ENCODE peak calls at places on chromosomes 12 and 14, in seven cellular contexts. H is colonic mucosa; T is left kidney; Y is GM04504; S is central memory CD4-positive, alpha-beta T cell; I is SW 1271; R is right cardiac atrium. U is an unnamed sample.

GRCh38 chr12:109934026-109934425 is 34.0 kb downstream of the TCHP start:
- DNase-seq in I (no peak), R (no peak), H (no peak), Y (no peak), T (peak), S (no peak), U (no peak)

GRCh38 chr12:119964876-119965275 is 24.2 kb upstream of the BICDL1 start:
- DNase-seq in Y (no peak), T (no peak), H (no peak), I (no peak), R (no peak), S (no peak), U (no peak)

GRCh38 chr12:33676866-33677265 is 237.2 kb upstream of the SYT10 start:
- DNase-seq in H (no peak), R (no peak), T (no peak), S (no peak), Y (no peak), I (no peak), U (no peak)

GRCh38 chr14:67938046-67938445 is 118.5 kb downstream of the RAD51B start:
- DNase-seq in R (no peak), T (no peak), S (no peak), I (no peak), H (no peak), Y (no peak), U (no peak)

GRCh38 chr12:121036810-121037326 is 2.2 kb downstream of the OASL start:
- DNase-seq in H (no peak), I (no peak), T (no peak), R (no peak), Y (peak), S (no peak), U (no peak)

GRCh38 chr14:74235017-74235416 is 4.2 kb upstream of the VSX2 start:
- DNase-seq in I (no peak), S (no peak), H (no peak), R (no peak), T (no peak), Y (no peak), U (no peak)

GRCh38 chr12:100163416-100164152 is 20.9 kb upstream of the BLTP3B start:
- DNase-seq in H (peak), T (peak), I (no peak), Y (no peak), S (peak), R (peak), U (peak)

GRCh38 chr12:108720757-108721514 is 10.4 kb downstream of the CORO1C start:
- DNase-seq in H (no peak), T (no peak), I (no peak), R (no peak), S (no peak), Y (peak), U (no peak)

GRCh38 chr14:28297559-28297958 is 469.0 kb upstream of the FOXG1 start:
- DNase-seq in Y (no peak), H (no peak), S (no peak), I (no peak), R (no peak), T (no peak), U (no peak)

GRCh38 chr12:5072326-5072725 is 28.6 kb downstream of the KCNA5 start:
- DNase-seq in H (no peak), Y (no peak), I (no peak), T (no peak), R (peak), S (no peak), U (no peak)

GRCh38 chr12:67394600-67394999 is 125.4 kb downstream of the CAND1 start:
- DNase-seq in H (no peak), R (peak), S (no peak), I (no peak), Y (peak), T (peak), U (peak)

GRCh38 chr12:31868980-31869379 is 90.2 kb upstream of the RESF1 start:
- DNase-seq in H (no peak), T (peak), I (no peak), S (no peak), Y (peak), R (peak), U (peak)

GRCh38 chr12:60920841-60921495 is 1325.1 kb downstream of the SLC16A7 start:
- DNase-seq in Y (no peak), T (no peak), S (no peak), I (no peak), H (no peak), R (no peak), U (no peak)

GRCh38 chr14:68479247-68479646 is 313.6 kb downstream of the ZFP36L1 start:
- DNase-seq in R (no peak), H (no peak), Y (no peak), T (peak), I (no peak), S (no peak), U (no peak)

GRCh38 chr12:113860950-113861349 is 105.2 kb downstream of the RBM19 start:
- DNase-seq in R (no peak), Y (peak), I (no peak), S (no peak), H (no peak), T (no peak), U (no peak)

GRCh38 chr12:55728185-55728931 is 451 bp downstream of the CD63 start:
- DNase-seq in R (peak), H (peak), Y (no peak), I (no peak), S (no peak), T (peak), U (peak)

GRCh38 chr12:93839076-93839475 is 161.9 kb downstream of the CRADD start:
- DNase-seq in Y (no peak), H (no peak), T (no peak), I (peak), S (no peak), R (no peak), U (no peak)

GRCh38 chr12:110372056-110372425 is 31.5 kb downstream of the ANAPC7 start:
- DNase-seq in S (no peak), Y (no peak), T (no peak), I (no peak), H (no peak), R (no peak), U (no peak)

GRCh38 chr14:102524451-102525212 is 15.1 kb upstream of the ANKRD9 start:
- DNase-seq in T (peak), I (peak), Y (peak), S (peak), H (peak), R (peak), U (peak)

GRCh38 chr12:53042607-53043454 is 7.0 kb upstream of the TNS2 start:
- DNase-seq in Y (no peak), T (no peak), I (no peak), H (no peak), S (no peak), R (peak), U (no peak)

GRCh38 chr12:44021471-44021971 is 185.6 kb downstream of the TMEM117 start:
- DNase-seq in T (no peak), H (no peak), Y (no peak), S (no peak), R (no peak), I (no peak), U (no peak)

GRCh38 chr12:22924391-22924790 is 299.4 kb downstream of the ETNK1 start:
- DNase-seq in S (no peak), I (no peak), R (no peak), T (no peak), Y (no peak), H (no peak), U (no peak)

GRCh38 chr12:1835178-1836131 is 15.1 kb downstream of the LRTM2 start:
- DNase-seq in H (no peak), R (no peak), Y (no peak), T (no peak), I (no peak), S (no peak), U (no peak)

GRCh38 chr14:76726551-76726961 is 34.7 kb upstream of the VASH1 start:
- DNase-seq in S (no peak), I (no peak), H (peak), Y (no peak), T (no peak), R (peak), U (no peak)

GRCh38 chr14:104506461-104507253 is 72.9 kb upstream of the C14orf180 start:
- DNase-seq in H (no peak), Y (no peak), R (no peak), T (no peak), I (no peak), S (no peak), U (no peak)

GRCh38 chr12:101924647-101925046 is 47.3 kb downstream of the DRAM1 start:
- DNase-seq in H (no peak), Y (no peak), R (no peak), I (no peak), T (no peak), S (no peak), U (no peak)

GRCh38 chr12:97643961-97644360 is 181.4 kb downstream of the RMST start:
- DNase-seq in Y (no peak), H (no peak), I (no peak), T (peak), R (no peak), S (no peak), U (no peak)

GRCh38 chr12:68158427-68158826 is 1.1 kb downstream of the IFNG start:
- DNase-seq in I (no peak), R (no peak), Y (peak), S (peak), T (no peak), H (no peak), U (no peak)

GRCh38 chr12:27347779-27348178 is 15.1 kb downstream of the BMAL2 start:
- DNase-seq in T (no peak), R (no peak), Y (no peak), I (no peak), H (no peak), S (no peak), U (no peak)

GRCh38 chr12:58566599-58566998 is 353.7 kb downstream of the LRIG3 start:
- DNase-seq in I (no peak), R (no peak), S (no peak), H (no peak), T (peak), Y (peak), U (no peak)

GRCh38 chr12:119613319-119613936 is 19.9 kb downstream of the TMEM233 start:
- DNase-seq in I (no peak), T (no peak), H (no peak), S (no peak), R (no peak), Y (no peak), U (peak)

GRCh38 chr14:65184032-65184764 is 81.9 kb upstream of the MAX start:
- DNase-seq in Y (no peak), I (no peak), R (no peak), H (no peak), T (no peak), S (no peak), U (no peak)

GRCh38 chr12:74530676-74531075 is 7.0 kb upstream of the ATXN7L3B start:
- DNase-seq in I (no peak), H (no peak), S (no peak), T (no peak), R (no peak), Y (no peak), U (no peak)

GRCh38 chr12:48997719-48998496 is 1.3 kb downstream of the DDN start:
- DNase-seq in Y (no peak), T (peak), H (no peak), I (no peak), R (peak), S (no peak), U (no peak)

GRCh38 chr14:74920281-74920680 is 2.8 kb downstream of the RPS6KL1 start:
- DNase-seq in Y (no peak), R (no peak), S (no peak), I (no peak), H (no peak), T (no peak), U (no peak)

GRCh38 chr12:110180591-110181005 is 56.4 kb downstream of the IFT81 start:
- DNase-seq in H (no peak), I (no peak), R (no peak), S (no peak), Y (peak), T (no peak), U (no peak)